ENCODE peak calls at places on chromosomes 3 and 15, in six cellular contexts. H, M, X, J, V and F are unnamed samples.

GRCh38 chr3:23580337-23580736 is 225.4 kb upstream of the UBE2E1 start:
- DNase-seq in V (no peak), J (no peak), H (no peak), M (no peak), X (no peak), F (no peak)

GRCh38 chr15:31326729-31327673 is at the start of gene KLF13:
- DNase-seq in H (peak; percentile 71), X (no peak), V (peak; percentile 87), M (no peak), J (no peak), F (no peak)

GRCh38 chr15:69403611-69404010 is 10.5 kb upstream of the KIF23 start:
- DNase-seq in H (no peak), X (no peak), M (no peak), J (no peak), V (no peak), F (no peak)

GRCh38 chr3:152302521-152303021 is 33.8 kb downstream of the MBNL1 start:
- DNase-seq in M (no peak), V (no peak), X (no peak), J (no peak), H (no peak), F (no peak)

GRCh38 chr3:34011171-34012101 is 213.0 kb downstream of the PDCD6IP start:
- DNase-seq in H (no peak), M (no peak), V (no peak), X (no peak), J (no peak), F (no peak)

GRCh38 chr15:29921130-29921601 is 98.9 kb upstream of the TJP1 start:
- DNase-seq in V (no peak), M (no peak), H (no peak), X (no peak), J (peak; percentile 38), F (no peak)

GRCh38 chr15:48578965-48579364 is 66.5 kb downstream of the FBN1 start:
- DNase-seq in X (no peak), M (no peak), J (no peak), H (no peak), V (no peak), F (no peak)

GRCh38 chr3:118809696-118810498 is 224.7 kb downstream of the IGSF11 start:
- DNase-seq in V (no peak), J (no peak), M (no peak), H (no peak), X (no peak), F (no peak)

GRCh38 chr3:14141602-14142315 is 16.9 kb downstream of the TMEM43 start:
- DNase-seq in J (peak; percentile 0), M (no peak), X (no peak), H (no peak), V (no peak), F (no peak)

GRCh38 chr3:106341090-106341489 is 472.3 kb upstream of the CBLB start:
- DNase-seq in H (no peak), J (no peak), M (peak; percentile 82), X (no peak), V (no peak), F (no peak)

GRCh38 chr3:167091186-167091585 is 288.9 kb downstream of the ZBBX start:
- DNase-seq in M (no peak), H (no peak), J (no peak), X (no peak), V (no peak), F (no peak)

GRCh38 chr15:65655026-65655425 is 33.3 kb downstream of the SLC24A1 start:
- DNase-seq in X (no peak), V (no peak), M (no peak), J (no peak), H (no peak), F (no peak)

GRCh38 chr3:13145826-13146642 is 72.8 kb upstream of the IQSEC1 start:
- DNase-seq in V (no peak), H (no peak), M (no peak), X (no peak), J (peak; percentile 7), F (no peak)

GRCh38 chr3:42545284-42545900 is 36.4 kb downstream of the SEC22C start:
- DNase-seq in X (no peak), H (no peak), J (no peak), V (no peak), M (no peak), F (no peak)

GRCh38 chr3:5021571-5022092 is 42.4 kb downstream of the BHLHE40 start:
- DNase-seq in M (no peak), H (no peak), X (no peak), V (no peak), J (no peak), F (no peak)

GRCh38 chr3:119664850-119665379 is 4.5 kb upstream of the POPDC2 start:
- DNase-seq in X (no peak), J (no peak), V (no peak), H (no peak), M (no peak), F (no peak)

GRCh38 chr15:77168616-77169015 is 97.7 kb upstream of the TSPAN3 start:
- DNase-seq in X (no peak), M (no peak), J (no peak), V (no peak), H (no peak), F (no peak)

GRCh38 chr3:47083786-47084185 is 80.1 kb downstream of the SETD2 start:
- DNase-seq in X (no peak), H (no peak), V (no peak), J (no peak), M (no peak), F (no peak)

GRCh38 chr15:99361541-99362185 is 110.4 kb downstream of the LRRC28 start:
- DNase-seq in H (no peak), V (no peak), X (no peak), J (no peak), M (no peak), F (no peak)

GRCh38 chr3:116188231-116188785 is 257.0 kb downstream of the LSAMP start:
- DNase-seq in J (no peak), M (no peak), H (no peak), V (no peak), X (no peak), F (no peak)

GRCh38 chr15:87572381-87572780 is 684.2 kb downstream of the NTRK3 start:
- DNase-seq in M (no peak), X (no peak), V (no peak), J (no peak), H (no peak), F (no peak)

GRCh38 chr3:89238836-89239235 is 131.4 kb downstream of the EPHA3 start:
- DNase-seq in H (no peak), X (no peak), M (no peak), V (no peak), J (no peak), F (no peak)

GRCh38 chr3:71591106-71591505 is 7.6 kb upstream of the FOXP1 start:
- DNase-seq in H (no peak), J (no peak), X (no peak), M (no peak), V (no peak), F (no peak)

GRCh38 chr3:118863731-118864322 is 170.8 kb downstream of the IGSF11 start:
- DNase-seq in X (no peak), H (no peak), V (no peak), J (peak; percentile 47), M (no peak), F (peak; percentile 11)

GRCh38 chr3:120597445-120598049 is 1.4 kb downstream of the NDUFB4 start:
- DNase-seq in X (no peak), J (no peak), V (no peak), H (no peak), M (no peak), F (no peak)

GRCh38 chr15:90683876-90684275 is 33.3 kb upstream of the BLM start:
- DNase-seq in J (no peak), M (no peak), V (no peak), H (no peak), X (no peak), F (no peak)

GRCh38 chr3:71269896-71270295 is 313.6 kb downstream of the FOXP1 start:
- DNase-seq in J (no peak), X (no peak), H (no peak), V (no peak), M (no peak), F (no peak)

GRCh38 chr3:127112796-127113570 is 79.9 kb upstream of the PRR23E start:
- DNase-seq in J (no peak), M (no peak), V (no peak), H (no peak), X (no peak), F (no peak)

GRCh38 chr3:31041161-31041978 is 146.9 kb upstream of the GADL1 start:
- DNase-seq in J (peak; percentile 22), V (no peak), M (no peak), X (no peak), H (no peak), F (peak; percentile 85)

GRCh38 chr3:104908761-104909160 is 457.9 kb upstream of the ALCAM start:
- DNase-seq in V (no peak), X (no peak), M (peak; percentile 46), H (no peak), J (no peak), F (no peak)

GRCh38 chr3:62367735-62368704 is 5.3 kb downstream of the FEZF2 start:
- DNase-seq in J (peak; percentile 32), M (no peak), X (no peak), H (no peak), V (no peak), F (no peak)

GRCh38 chr3:109050591-109051167 is 67.3 kb downstream of the MORC1 start:
- DNase-seq in M (peak; percentile 11), J (no peak), H (no peak), V (peak; percentile 10), X (no peak), F (no peak)

GRCh38 chr15:68447209-68447608 is 15.2 kb upstream of the ITGA11 start:
- DNase-seq in V (no peak), H (no peak), J (no peak), M (no peak), X (no peak), F (no peak)

GRCh38 chr15:61063875-61064320 is 165.2 kb downstream of the RORA start:
- DNase-seq in X (no peak), J (no peak), V (no peak), H (no peak), M (no peak), F (no peak)